ENCODE peak calls at places on chromosome 19, in eight cellular contexts. Y is glutamatergic neuron, M is AG04450, A is right lobe of liver, I is AG04449, C is lower leg skin, O is fibroblast of mammary gland, P is brain microvascular endothelial cell. G is an unnamed sample.

GRCh38 chr19:28465317-28466086 is 747.4 kb downstream of the UQCRFS1 start:
- DNase-seq in M (no peak), A (no peak), C (peak; percentile 79), P (no peak), Y (no peak), I (no peak), O (peak; percentile 35), G (no peak)

GRCh38 chr19:42038675-42039074 is 31.3 kb downstream of the GRIK5 start:
- DNase-seq in Y (no peak), O (no peak), I (no peak), A (no peak), M (no peak), C (no peak), P (no peak), G (no peak)

GRCh38 chr19:3321696-3322095 is 44.7 kb upstream of the NFIC start:
- DNase-seq in O (no peak), M (no peak), C (no peak), I (no peak), P (no peak), Y (no peak), A (no peak), G (no peak)

GRCh38 chr19:15125232-15126067 is 18.2 kb downstream of the SYDE1 start:
- DNase-seq in Y (peak; percentile 100), I (peak; percentile 80), P (peak; percentile 98), C (peak; percentile 99), O (peak; percentile 96), M (peak; percentile 92), A (peak; percentile 98), G (peak; percentile 99)

GRCh38 chr19:19113040-19113541 is 25.2 kb downstream of the TMEM161A start:
- DNase-seq in P (peak; percentile 56), C (no peak), A (no peak), I (peak; percentile 10), Y (peak; percentile 56), M (peak; percentile 46), O (peak; percentile 62), G (peak; percentile 49)

GRCh38 chr19:58558066-58558622 is at the start of gene UBE2M:
- DNase-seq in P (no peak), M (no peak), C (peak; percentile 94), Y (peak; percentile 91), O (peak; percentile 37), A (peak; percentile 82), I (no peak), G (peak; percentile 79)

GRCh38 chr19:2123682-2124387 is 27.1 kb downstream of the IZUMO4 start:
- DNase-seq in O (no peak), I (no peak), Y (no peak), C (no peak), A (no peak), P (no peak), M (no peak), G (peak; percentile 82)

GRCh38 chr19:38669532-38669931 is 22.1 kb downstream of the ACTN4 start:
- DNase-seq in A (no peak), O (no peak), Y (no peak), C (no peak), I (no peak), M (no peak), P (no peak), G (no peak)

GRCh38 chr19:19480688-19481087 is 34.7 kb downstream of the TSSK6 start:
- DNase-seq in P (no peak), A (no peak), O (no peak), Y (no peak), I (no peak), M (no peak), C (no peak), G (no peak)

GRCh38 chr19:10643968-10644290 is 10.2 kb upstream of the ILF3 start:
- DNase-seq in O (peak; percentile 34), I (no peak), C (no peak), A (no peak), P (no peak), M (no peak), Y (no peak), G (no peak)

GRCh38 chr19:49342291-49342721 is 7.1 kb downstream of the CD37 start:
- DNase-seq in O (no peak), P (no peak), A (no peak), M (no peak), C (peak; percentile 75), Y (no peak), I (no peak), G (no peak)

GRCh38 chr19:1469936-1470863 is 8.8 kb downstream of the C19orf25 start:
- DNase-seq in I (no peak), Y (peak; percentile 79), P (no peak), O (no peak), M (no peak), C (no peak), A (no peak), G (peak; percentile 76)

GRCh38 chr19:46515879-46516350 is 20.2 kb upstream of the PNMA8B start:
- DNase-seq in O (peak; percentile 47), Y (no peak), I (no peak), C (no peak), P (peak; percentile 26), M (no peak), A (no peak), G (no peak)

GRCh38 chr19:50203281-50204080 is at the start of gene MYH14:
- DNase-seq in A (peak; percentile 95), Y (peak; percentile 93), C (peak; percentile 92), O (peak; percentile 34), M (no peak), I (no peak), P (peak; percentile 4), G (peak; percentile 93)

GRCh38 chr19:39131255-39131755 is 5.7 kb downstream of the PAK4 start:
- DNase-seq in O (peak; percentile 22), P (peak; percentile 22), A (no peak), M (no peak), I (no peak), Y (peak; percentile 80), C (no peak), G (no peak)

GRCh38 chr19:19186742-19187141 is 5.2 kb downstream of the BORCS8 start:
- DNase-seq in P (no peak), M (no peak), C (no peak), O (no peak), Y (no peak), I (no peak), A (no peak), G (no peak)

GRCh38 chr19:38653028-38653571 is 5.7 kb downstream of the ACTN4 start:
- DNase-seq in P (no peak), C (no peak), A (peak; percentile 79), I (no peak), O (peak; percentile 62), Y (no peak), M (no peak), G (no peak)

DNA sequence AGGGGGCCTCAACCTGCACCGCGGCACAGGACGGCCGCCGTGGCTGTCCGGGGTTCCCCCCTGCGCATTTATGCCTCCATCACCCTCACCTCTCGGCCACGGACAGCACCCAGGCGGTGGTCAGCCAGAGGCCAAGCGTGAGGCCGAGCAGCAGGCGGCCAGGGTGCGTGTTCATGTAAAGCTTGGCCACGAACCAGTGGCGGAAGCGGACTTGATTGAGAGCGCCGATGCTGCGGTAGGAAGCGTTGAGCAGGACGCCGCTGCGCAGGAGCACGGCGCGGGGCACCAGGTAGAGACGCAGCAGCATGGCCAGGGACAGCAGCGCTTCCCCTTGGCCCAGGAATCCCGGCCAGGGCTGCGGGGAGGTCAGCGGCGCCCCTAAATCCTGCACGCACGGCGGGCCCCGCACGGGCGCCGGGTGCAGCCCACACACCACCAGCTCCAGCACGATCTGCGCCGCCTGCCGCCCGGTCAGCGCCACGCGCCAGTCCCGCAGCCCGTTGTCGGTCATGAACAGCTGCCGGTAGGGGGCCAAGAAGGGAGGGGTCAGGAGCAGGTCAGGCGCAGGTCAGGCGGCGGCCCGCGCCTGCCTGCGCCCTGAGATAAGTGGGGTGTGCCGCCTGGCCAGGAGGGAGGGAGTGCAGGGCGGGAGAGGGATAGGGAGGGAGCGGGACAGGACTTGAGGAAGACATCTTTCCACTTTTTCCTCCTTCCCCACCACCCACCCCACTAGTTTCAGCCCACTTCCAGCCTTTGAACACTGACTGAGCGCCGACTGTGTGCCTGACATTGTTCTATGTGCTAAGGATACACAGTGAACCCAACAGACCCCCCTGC is 6.5 kb downstream of the KCNN4 start:
- DNase-seq in A (peak; percentile 67), C (no peak), O (peak; percentile 56), M (no peak), P (peak; percentile 61), I (no peak), Y (peak; percentile 87), G (peak; percentile 86)
- TF ChIP-seq CTCF in A (peak; percentile 48), C (no peak), O (peak; percentile 42), M (peak; percentile 50), P (peak; percentile 74), I (peak; percentile 61), Y (peak; percentile 76), G (peak; percentile 57)

GRCh38 chr19:56066152-56067023 is 54.7 kb downstream of the ZNF787 start:
- DNase-seq in M (peak; percentile 4), A (peak; percentile 82), P (peak; percentile 34), O (peak; percentile 38), C (peak; percentile 90), I (no peak), Y (peak; percentile 85), G (peak; percentile 84)

GRCh38 chr19:56069642-56070041 is 51.5 kb downstream of the ZNF787 start:
- DNase-seq in Y (no peak), A (no peak), M (no peak), I (no peak), O (no peak), C (no peak), P (no peak), G (no peak)

GRCh38 chr19:56076413-56076998 is 44.6 kb downstream of the ZNF787 start:
- DNase-seq in Y (peak; percentile 84), P (peak; percentile 49), I (peak; percentile 12), M (peak; percentile 15), A (no peak), O (peak; percentile 57), C (no peak), G (peak; percentile 71)

GRCh38 chr19:56071151-56071550 is 49.9 kb downstream of the ZNF787 start:
- DNase-seq in O (no peak), Y (peak; percentile 39), I (no peak), M (no peak), P (no peak), A (peak; percentile 91), C (no peak), G (no peak)
- TF ChIP-seq CTCF in O (peak; percentile 27), Y (peak; percentile 15), I (peak; percentile 15), M (peak; percentile 16), P (peak; percentile 37), A (peak; percentile 55), C (no peak), G (no peak)

GRCh38 chr19:5960005-5961001 is 17.6 kb downstream of the RANBP3 start:
- DNase-seq in M (no peak), I (no peak), A (no peak), O (no peak), C (no peak), Y (no peak), P (no peak), G (no peak)
- TF ChIP-seq CTCF in M (no peak), I (no peak), A (no peak), O (no peak), C (no peak), Y (no peak), P (no peak), G (no peak)

DNA sequence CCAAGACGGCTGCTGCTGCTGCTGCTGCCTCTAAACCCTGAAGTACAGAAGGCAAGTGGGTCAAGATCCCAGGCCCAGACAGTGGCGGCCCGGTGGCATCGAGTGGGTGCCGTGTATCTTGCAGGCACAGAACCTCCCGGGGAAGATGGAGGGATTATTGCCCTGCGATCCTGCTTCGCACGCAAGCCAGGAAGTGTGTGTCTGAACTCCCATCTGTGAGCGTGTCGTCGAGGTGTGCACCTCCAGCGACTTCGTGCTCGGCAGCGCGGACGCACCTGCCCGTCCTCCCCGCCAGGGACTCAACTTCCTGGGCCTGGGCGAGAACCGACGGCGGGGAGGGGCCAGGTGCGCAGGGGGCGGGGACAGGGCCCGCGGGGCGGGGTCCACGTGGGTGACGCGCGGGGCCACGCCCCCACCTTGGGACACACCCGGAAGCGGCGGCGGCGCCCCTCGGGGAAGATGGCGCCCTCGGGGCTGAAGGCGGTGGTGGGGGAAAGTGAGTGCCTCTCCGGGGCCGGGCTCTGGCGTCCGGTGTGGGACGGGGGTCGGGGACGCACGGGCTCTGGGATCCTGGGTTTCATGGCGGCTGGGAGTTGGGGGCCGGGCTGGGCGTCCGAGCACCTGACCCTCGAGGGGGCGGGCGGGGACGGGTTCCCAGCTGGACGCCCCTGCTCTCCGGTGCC is at the start of gene STXBP2:
- DNase-seq in M (no peak), P (no peak), O (no peak), Y (peak; percentile 56), I (no peak), A (peak; percentile 90), C (peak; percentile 95), G (peak; percentile 83)
- TF ChIP-seq CTCF in M (no peak), P (no peak), O (no peak), Y (no peak), I (no peak), A (no peak), C (no peak), G (no peak)